ENCODE peak calls at places on chromosome 11, in seven cellular contexts. K is IMR-90, Q is H1, M is neuronal stem cell, S is H9, P is mesendoderm, X is trophoblast cell. A is an unnamed sample.
A peak's percentile ranks its signal among the peaks of the same experiment; 100 is the strongest.

GRCh38 chr11:42840176-42840829 is 471.5 kb upstream of the API5 start:
- DNase-seq in K (no peak), Q (no peak), M (no peak), S (no peak), P (no peak), X (no peak), A (no peak)

GRCh38 chr11:44927174-44927661 is 23.5 kb downstream of the TP53I11 start:
- DNase-seq in K (peak; percentile 66), Q (peak; percentile 70), M (peak; percentile 78), S (peak; percentile 92), P (peak; percentile 91), X (peak; percentile 63), A (peak; percentile 77)

GRCh38 chr11:114061053-114062049 is 1.8 kb downstream of the ZBTB16 start:
- DNase-seq in K (no peak), Q (no peak), M (peak; percentile 18), S (no peak), P (no peak), X (no peak), A (peak; percentile 62)

GRCh38 chr11:112024178-112024777 is 930 bp upstream of the DLAT start:
- DNase-seq in K (no peak), Q (no peak), M (peak; percentile 14), S (no peak), P (peak; percentile 47), X (no peak), A (no peak)

GRCh38 chr11:128503231-128503991 is 83.9 kb downstream of the ETS1 start:
- DNase-seq in K (peak; percentile 96), Q (no peak), M (no peak), S (no peak), P (peak; percentile 66), X (no peak), A (peak; percentile 96)

GRCh38 chr11:61533401-61533800 is 24.9 kb downstream of the LRRC10B start:
- DNase-seq in K (no peak), Q (no peak), M (no peak), S (no peak), P (no peak), X (no peak), A (no peak)

GRCh38 chr11:90204832-90205646 is 17.8 kb downstream of the CHORDC1 start:
- DNase-seq in K (peak; percentile 66), Q (no peak), M (peak; percentile 54), S (no peak), P (peak; percentile 63), X (peak; percentile 30), A (peak; percentile 76)

GRCh38 chr11:118002541-118003019 is 16.4 kb downstream of the IL10RA start:
- DNase-seq in K (no peak), Q (no peak), M (peak; percentile 31), S (no peak), P (peak; percentile 47), X (peak; percentile 42), A (peak; percentile 87)

GRCh38 chr11:1335811-1336761 is 26.7 kb upstream of the TOLLIP start:
- DNase-seq in K (peak; percentile 71), Q (no peak), M (peak; percentile 77), S (peak; percentile 66), P (peak; percentile 81), X (peak; percentile 33), A (peak; percentile 90)

DNA sequence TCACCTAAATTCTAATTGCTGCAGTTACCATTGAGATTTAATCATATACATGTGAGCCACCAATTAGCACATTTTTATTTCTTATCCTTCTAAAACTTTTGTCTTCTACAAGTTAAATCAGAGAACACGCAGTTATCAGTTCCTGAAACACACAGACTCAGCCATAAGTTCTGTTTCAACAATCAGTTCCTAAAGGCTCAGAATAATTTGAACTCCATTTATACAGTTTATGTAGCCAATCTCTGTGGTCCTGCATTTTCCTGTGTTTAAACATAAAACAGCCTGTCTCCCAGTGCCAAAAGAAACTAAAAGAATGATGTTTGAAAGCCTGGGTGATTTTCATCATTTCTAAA is 2.9 kb downstream of the PLAAT3 start:
- DNase-seq in K (no peak), Q (no peak), M (no peak), S (no peak), P (no peak), X (no peak), A (no peak)
- H3K27ac ChIP-seq in K (no peak overlapping the region), Q (no peak overlapping the region), M (no peak overlapping the region), S (no peak overlapping the region), P (no peak overlapping the region), X (no peak overlapping the region), A (peak overlapping the region; percentile 89)

DNA sequence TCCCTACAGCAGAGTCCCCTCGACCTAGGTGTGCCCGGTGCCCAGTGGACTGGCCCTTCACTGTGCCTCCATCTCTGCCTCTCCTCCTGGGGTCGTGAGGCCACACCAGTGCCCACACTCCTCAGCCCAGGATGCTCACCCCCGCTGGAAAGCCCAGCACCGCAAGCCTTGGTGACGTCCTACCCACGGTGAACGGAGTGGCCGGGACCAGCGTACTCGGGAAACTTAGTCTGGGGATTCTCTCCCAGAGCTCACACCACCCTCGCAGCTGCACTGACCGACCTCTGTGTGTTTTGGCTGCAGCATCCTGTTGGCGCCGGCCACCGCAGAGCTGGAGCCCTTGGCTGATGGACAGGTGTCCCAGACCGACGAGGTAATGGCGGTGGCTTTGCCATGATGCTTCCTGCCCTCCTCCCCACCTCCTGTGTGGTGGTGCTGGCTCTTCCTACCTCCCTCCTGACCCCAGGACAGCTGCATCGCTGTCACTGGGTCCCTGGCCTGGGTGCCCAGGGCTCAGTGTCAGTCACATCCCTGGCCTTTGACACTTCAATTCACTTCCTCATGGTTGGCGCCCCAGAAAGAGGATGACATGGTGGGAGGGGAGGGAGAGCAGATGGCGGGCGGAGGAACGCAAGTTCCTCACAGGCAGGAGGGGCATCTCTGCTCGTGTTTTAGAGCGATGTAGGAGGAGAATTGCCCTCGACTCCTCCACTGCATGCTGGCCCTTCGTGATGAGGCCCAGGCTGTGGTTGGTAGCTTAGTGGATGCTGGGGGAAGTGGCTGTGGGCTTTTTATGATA is 35.3 kb upstream of the KRTAP5-7 start:
- DNase-seq in K (no peak), Q (no peak), M (no peak), S (no peak), P (no peak), X (no peak), A (no peak)
- H2BK120ac ChIP-seq in K (no peak overlapping the region), Q (no peak overlapping the region), M (no peak overlapping the region), S (no peak overlapping the region), P (no peak overlapping the region), X (no peak overlapping the region), A (no peak overlapping the region)

DNA sequence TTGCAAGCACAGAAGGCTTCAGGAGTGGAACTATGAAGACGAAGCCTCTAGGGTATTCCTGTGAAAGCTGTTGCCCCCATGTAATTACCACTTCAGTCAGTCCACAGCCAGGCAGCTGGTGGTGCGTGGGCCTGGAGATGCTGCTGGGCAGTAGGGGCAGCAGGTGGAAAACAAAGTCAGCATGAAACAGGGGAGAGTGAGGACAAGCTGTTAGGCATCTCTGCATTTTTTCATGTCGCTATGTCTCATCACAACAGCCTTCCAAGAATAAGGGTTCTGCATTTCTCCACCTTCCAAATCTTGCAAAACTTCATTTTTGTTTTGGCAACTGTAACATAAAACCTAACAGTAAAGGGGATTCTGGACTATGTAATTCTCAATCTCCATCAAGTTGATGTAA is 757.5 kb downstream of the NELL1 start:
- DNase-seq in K (no peak), Q (no peak), M (no peak), S (no peak), P (no peak), X (peak; percentile 67), A (no peak)
- H3K27ac ChIP-seq in K (no peak overlapping the region), Q (no peak overlapping the region), M (no peak overlapping the region), S (no peak overlapping the region), P (no peak overlapping the region), X (no peak overlapping the region), A (no peak overlapping the region)

GRCh38 chr11:6817668-6818067 is 18.2 kb upstream of the OR6A2 start:
- DNase-seq in K (peak; percentile 2), Q (peak; percentile 66), M (no peak), S (peak; percentile 87), P (peak; percentile 82), X (no peak), A (no peak)

GRCh38 chr11:6824461-6824860 is 21.0 kb upstream of the OR10A5 start:
- DNase-seq in K (no peak), Q (no peak), M (no peak), S (no peak), P (no peak), X (no peak), A (no peak)

GRCh38 chr11:6813651-6814050 is 14.2 kb upstream of the OR6A2 start:
- DNase-seq in K (no peak), Q (no peak), M (no peak), S (no peak), P (no peak), X (no peak), A (no peak)

DNA sequence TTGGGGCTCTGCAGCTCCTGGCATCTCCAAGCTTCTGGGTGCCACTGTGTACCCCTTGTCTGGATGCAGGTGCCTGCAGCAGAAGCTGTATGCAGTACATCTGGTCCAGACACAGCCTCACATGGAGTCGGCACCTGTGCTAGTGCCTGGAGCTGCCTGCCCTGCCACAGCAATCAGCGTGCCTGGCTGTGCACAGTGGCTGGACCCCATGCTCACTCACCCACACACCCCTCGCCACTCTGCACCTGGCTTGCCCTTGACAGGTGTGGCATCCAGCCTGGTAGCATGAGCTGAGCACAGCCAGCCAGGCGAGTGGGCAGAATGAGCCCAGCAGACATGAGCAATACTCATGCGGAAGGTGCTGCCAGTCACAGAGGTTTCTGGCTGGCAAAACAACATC is 19.5 kb upstream of the OR6A2 start:
- DNase-seq in K (no peak), Q (no peak), M (no peak), S (no peak), P (no peak), X (no peak), A (no peak)
- H2BK120ac ChIP-seq in K (no peak overlapping the region), Q (no peak overlapping the region), M (no peak overlapping the region), S (no peak overlapping the region), P (no peak overlapping the region), X (no peak overlapping the region), A (no peak overlapping the region)

GRCh38 chr11:95135155-95135554 is 45.5 kb downstream of the ENDOD1 start:
- DNase-seq in K (no peak), Q (no peak), M (no peak), S (no peak), P (no peak), X (peak; percentile 30), A (no peak)

GRCh38 chr11:95132956-95133355 is 43.3 kb downstream of the ENDOD1 start:
- DNase-seq in K (no peak), Q (no peak), M (no peak), S (no peak), P (no peak), X (no peak), A (no peak)

GRCh38 chr11:95135880-95136279 is 46.2 kb downstream of the ENDOD1 start:
- DNase-seq in K (no peak), Q (no peak), M (no peak), S (no peak), P (no peak), X (no peak), A (no peak)

GRCh38 chr11:95137299-95137698 is 47.7 kb downstream of the ENDOD1 start:
- DNase-seq in K (no peak), Q (no peak), M (no peak), S (no peak), P (no peak), X (no peak), A (no peak)

GRCh38 chr11:95134491-95134890 is 44.8 kb downstream of the ENDOD1 start:
- DNase-seq in K (peak; percentile 51), Q (no peak), M (no peak), S (no peak), P (no peak), X (peak; percentile 94), A (peak; percentile 64)
- H3K27ac ChIP-seq in K (no peak overlapping the region), Q (no peak overlapping the region), M (no peak overlapping the region), S (no peak overlapping the region), P (no peak overlapping the region), X (peak overlapping the region; percentile 63), A (no peak overlapping the region)

DNA sequence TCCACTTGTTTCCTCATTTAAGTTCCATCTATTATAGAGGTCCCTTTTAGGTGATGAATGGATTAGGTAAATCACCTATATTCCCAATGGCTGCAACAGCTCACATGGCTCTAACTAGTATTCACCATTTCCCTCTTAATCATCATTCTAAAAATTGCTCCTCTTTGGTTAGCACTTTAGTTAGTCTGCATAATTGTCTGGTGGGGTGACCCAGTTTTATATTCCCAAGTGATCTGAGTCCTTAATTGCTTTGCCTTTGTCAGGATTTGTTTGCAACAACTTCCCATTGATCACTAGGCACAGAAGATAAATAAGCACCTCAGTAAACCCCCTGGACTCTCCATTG is 395.2 kb downstream of the RAB38 start:
- DNase-seq in K (no peak), Q (no peak), M (no peak), S (no peak), P (no peak), X (no peak), A (no peak)
- H2BK120ac ChIP-seq in K (no peak overlapping the region), Q (no peak overlapping the region), M (no peak overlapping the region), S (no peak overlapping the region), P (no peak overlapping the region), X (no peak overlapping the region), A (no peak overlapping the region)

A was measured in mesenchymal stem cell.